ENCODE peak calls at places on chromosomes 3 and 15, in ten cellular contexts. W is substantia nigra; R is H1; D is breast epithelium; L is trophoblast cell; V is lower lobe of right lung; E is CD4-positive, CD25-positive, alpha-beta regulatory T cell; O is left ventricle myocardium inferior; P is lung; Q is CD4-positive, alpha-beta T cell. H is an unnamed sample.

GRCh38 chr15:39125904-39126303 is 455.0 kb upstream of the THBS1 start:
- DNase-seq in W (no peak), R (no peak), D (no peak), L (peak), V (no peak), E (no peak), O (no peak), P (no peak), Q (no peak), H (no peak)

GRCh38 chr15:34810455-34811146 is 15.3 kb upstream of the ACTC1 start:
- DNase-seq in W (no peak), R (no peak), D (no peak), L (peak), V (no peak), E (no peak), O (no peak), P (no peak), Q (no peak), H (no peak)

GRCh38 chr15:43723151-43723550 is 23.1 kb upstream of the PDIA3 start:
- DNase-seq in W (no peak), R (no peak), D (no peak), L (peak), V (no peak), E (no peak), O (no peak), P (no peak), Q (no peak), H (no peak)

GRCh38 chr15:44194397-44195150 is 497 bp downstream of the FRMD5 start:
- DNase-seq in W (peak), R (no peak), D (no peak), L (peak), V (peak), E (peak), O (peak), P (no peak), Q (peak), H (peak)

GRCh38 chr15:40106203-40107161 is 2.2 kb downstream of the BMF start:
- DNase-seq in W (peak), R (no peak), D (peak), L (peak), V (peak), E (no peak), O (peak), P (peak), Q (no peak), H (no peak)

GRCh38 chr3:129419476-129419875 is 9.0 kb downstream of the EFCAB12 start:
- DNase-seq in W (no peak), R (no peak), D (no peak), L (no peak), V (no peak), E (no peak), O (no peak), P (no peak), Q (no peak), H (no peak)

GRCh38 chr3:13145826-13146642 is 72.8 kb upstream of the IQSEC1 start:
- DNase-seq in W (no peak), R (no peak), D (peak), L (no peak), V (no peak), E (no peak), O (no peak), P (no peak), Q (no peak), H (no peak)

GRCh38 chr3:147423601-147424324 is 14.6 kb downstream of the ZIC1 start:
- DNase-seq in W (no peak), R (no peak), D (no peak), L (no peak), V (no peak), E (no peak), O (no peak), P (no peak), Q (no peak), H (no peak)

GRCh38 chr3:31377045-31377642 is 155.6 kb upstream of the STT3B start:
- DNase-seq in W (no peak), R (no peak), D (no peak), L (peak), V (no peak), E (no peak), O (no peak), P (peak), Q (peak), H (no peak)

GRCh38 chr15:99703603-99704443 is 29.4 kb downstream of the LYSMD4 start:
- DNase-seq in W (no peak), R (no peak), D (no peak), L (peak), V (no peak), E (no peak), O (no peak), P (no peak), Q (no peak), H (no peak)
- H3K27ac ChIP-seq in W (peak), R (no peak), D (peak), L (no peak), V (peak), E (no peak), O (peak), P (peak), Q (no peak), H (peak)

GRCh38 chr15:62873203-62873602 is 169.3 kb upstream of the TPM1 start:
- DNase-seq in W (no peak), R (no peak), D (no peak), L (peak), V (no peak), E (no peak), O (no peak), P (no peak), Q (no peak), H (no peak)
- H3K27ac ChIP-seq in W (no peak), R (no peak), D (no peak), L (peak), V (no peak), E (no peak), O (no peak), P (no peak), Q (no peak), H (no peak)

GRCh38 chr15:63752075-63752684 is 81.6 kb downstream of the HERC1 start:
- DNase-seq in W (peak), R (no peak), D (no peak), L (peak), V (no peak), E (peak), O (no peak), P (peak), Q (peak), H (no peak)
- H3K27ac ChIP-seq in W (no peak), R (no peak), D (no peak), L (no peak), V (no peak), E (no peak), O (no peak), P (no peak), Q (no peak), H (no peak)

GRCh38 chr3:194315088-194315964 is 35.8 kb downstream of the CPN2 start:
- DNase-seq in W (peak), R (peak), D (peak), L (peak), V (peak), E (peak), O (peak), P (peak), Q (peak), H (peak)
- H3K27ac ChIP-seq in W (no peak), R (no peak), D (peak), L (peak), V (peak), E (no peak), O (peak), P (no peak), Q (no peak), H (no peak)

H was measured in caudate nucleus.